ENCODE peak calls at places on chromosomes 7 and 10, in five cellular contexts. Y is H1, X is K562, D is HepG2, N is GM12878. C is an unnamed sample.

GRCh38 chr7:326845-327304 is 36.9 kb downstream of the FOXL3 start:
- DNase-seq in D (peak; percentile 79), N (no peak), Y (no peak), X (no peak), C (no peak)

GRCh38 chr10:119252051-119252465 is 44.7 kb downstream of the GRK5 start:
- DNase-seq in N (no peak), D (peak; percentile 75), X (peak; percentile 42), Y (no peak), C (no peak)

GRCh38 chr7:30925117-30925516 is 13.5 kb downstream of the AQP1 start:
- DNase-seq in N (no peak), X (no peak), Y (no peak), D (no peak), C (no peak)

GRCh38 chr7:50125766-50126165 is 32.7 kb upstream of the ZPBP start:
- DNase-seq in X (no peak), D (no peak), N (no peak), Y (no peak), C (no peak)

GRCh38 chr7:78197447-78197846 is 398.9 kb downstream of the PHTF2 start:
- DNase-seq in X (no peak), N (no peak), D (no peak), Y (no peak), C (no peak)

GRCh38 chr7:47520408-47520807 is 61.5 kb downstream of the TNS3 start:
- DNase-seq in N (no peak), Y (no peak), X (no peak), D (peak; percentile 39), C (no peak)

GRCh38 chr7:94655562-94655883 is 410 bp downstream of the SGCE start:
- DNase-seq in X (no peak), N (no peak), D (no peak), Y (no peak), C (peak; percentile 56)

GRCh38 chr10:3090914-3091313 is 23.6 kb downstream of the PFKP start:
- DNase-seq in X (no peak), Y (no peak), N (no peak), D (peak; percentile 17), C (no peak)

GRCh38 chr7:80155374-80155773 is 20.7 kb downstream of the GNAI1 start:
- DNase-seq in Y (no peak), X (no peak), D (no peak), N (no peak), C (no peak)

GRCh38 chr10:68604441-68604840 is 44.3 kb downstream of the TET1 start:
- DNase-seq in N (no peak), Y (no peak), D (no peak), X (no peak), C (no peak)

GRCh38 chr10:99906470-99906869 is 103.3 kb downstream of the DNMBP start:
- DNase-seq in D (no peak), Y (no peak), N (no peak), X (peak; percentile 12), C (no peak)

GRCh38 chr10:97520978-97521761 is 22.4 kb downstream of the UBTD1 start:
- DNase-seq in N (no peak), Y (no peak), D (no peak), X (no peak), C (peak; percentile 33)

GRCh38 chr10:71161429-71161828 is 50.9 kb upstream of the UNC5B start:
- DNase-seq in N (no peak), Y (no peak), D (no peak), X (no peak), C (no peak)

GRCh38 chr7:44046321-44047061 is 2.0 kb downstream of the DBNL start:
- DNase-seq in Y (no peak), D (no peak), X (no peak), N (peak; percentile 76), C (no peak)

GRCh38 chr7:132755538-132756481 is 179.5 kb upstream of the PLXNA4 start:
- DNase-seq in Y (no peak), N (no peak), X (no peak), D (no peak), C (no peak)

GRCh38 chr10:30870926-30871325 is 160.7 kb downstream of the ZNF438 start:
- DNase-seq in X (no peak), Y (no peak), D (no peak), N (no peak), C (no peak)

GRCh38 chr10:3825244-3825643 is 40.2 kb upstream of the KLF6 start:
- DNase-seq in D (peak; percentile 77), N (no peak), X (no peak), Y (no peak), C (no peak)

GRCh38 chr7:50491943-50492342 is 41.8 kb upstream of the FIGNL1 start:
- DNase-seq in Y (no peak), X (no peak), D (no peak), N (no peak), C (no peak)

GRCh38 chr7:1368682-1369571 is 90.3 kb downstream of the MICALL2 start:
- DNase-seq in X (peak; percentile 100), N (no peak), D (peak; percentile 10), Y (peak; percentile 81), C (peak; percentile 97)

GRCh38 chr10:80540136-80540535 is 2.4 kb downstream of the SH2D4B start:
- DNase-seq in D (no peak), N (no peak), Y (no peak), X (no peak), C (no peak)

GRCh38 chr7:12715372-12716133 is 28.1 kb downstream of the ARL4A start:
- DNase-seq in N (no peak), D (peak; percentile 86), Y (peak; percentile 70), X (peak; percentile 74), C (peak; percentile 26)

GRCh38 chr10:28587270-28587969 is 54.5 kb downstream of the WAC start:
- DNase-seq in X (no peak), D (no peak), N (no peak), Y (no peak), C (no peak)

GRCh38 chr10:17219024-17219423 is 9.0 kb upstream of the VIM start:
- DNase-seq in N (no peak), Y (no peak), X (no peak), D (no peak), C (no peak)

GRCh38 chr7:95330194-95331003 is 6.1 kb upstream of the PON1 start:
- DNase-seq in D (no peak), X (no peak), Y (no peak), N (peak; percentile 33), C (no peak)

GRCh38 chr10:122044713-122045112 is 55.8 kb downstream of the TACC2 start:
- DNase-seq in X (no peak), N (no peak), Y (no peak), D (no peak), C (no peak)

GRCh38 chr7:129947701-129948100 is 5.1 kb downstream of the UBE2H start:
- DNase-seq in N (no peak), X (no peak), D (no peak), Y (no peak), C (no peak)

GRCh38 chr7:129536323-129536722 is 34.0 kb downstream of the SMKR1 start:
- DNase-seq in Y (no peak), N (no peak), X (no peak), D (no peak), C (no peak)

GRCh38 chr7:19572566-19572965 is 136.3 kb downstream of the POLR1F start:
- DNase-seq in Y (no peak), D (no peak), N (no peak), X (no peak), C (no peak)
- TF ChIP-seq ATF2 in Y (no peak), D (no peak), N (no peak), X (no peak), C (no peak)

GRCh38 chr10:124949543-124949942 is 7.6 kb downstream of the ZRANB1 start:
- DNase-seq in X (peak; percentile 1), D (peak; percentile 9), N (no peak), Y (no peak), C (no peak)
- TF ChIP-seq CREB1 in X (no peak), D (no peak), N (no peak), Y (no peak), C (no peak)

GRCh38 chr10:72953687-72954086 is 919 bp downstream of the PLA2G12B start:
- DNase-seq in D (peak; percentile 21), N (no peak), X (no peak), Y (no peak), C (peak; percentile 46)
- TF ChIP-seq MAX in D (peak; percentile 54), N (no peak), X (no peak), Y (peak; percentile 74), C (no peak)

GRCh38 chr10:79347226-79347893 is at the start of gene PPIF:
- DNase-seq in X (peak; percentile 95), N (peak; percentile 65), D (peak; percentile 79), Y (peak; percentile 64), C (peak; percentile 96)

GRCh38 chr10:79349072-79349491 is 1.8 kb downstream of the PPIF start:
- DNase-seq in D (no peak), X (no peak), N (no peak), Y (no peak), C (no peak)

GRCh38 chr10:79346388-79347225 is 662 bp upstream of the PPIF start:
- DNase-seq in Y (no peak), X (no peak), N (no peak), D (no peak), C (peak; percentile 34)

GRCh38 chr10:79348640-79348988 is 1.3 kb downstream of the PPIF start:
- DNase-seq in Y (no peak), D (no peak), N (no peak), X (peak; percentile 35), C (no peak)

DNA sequence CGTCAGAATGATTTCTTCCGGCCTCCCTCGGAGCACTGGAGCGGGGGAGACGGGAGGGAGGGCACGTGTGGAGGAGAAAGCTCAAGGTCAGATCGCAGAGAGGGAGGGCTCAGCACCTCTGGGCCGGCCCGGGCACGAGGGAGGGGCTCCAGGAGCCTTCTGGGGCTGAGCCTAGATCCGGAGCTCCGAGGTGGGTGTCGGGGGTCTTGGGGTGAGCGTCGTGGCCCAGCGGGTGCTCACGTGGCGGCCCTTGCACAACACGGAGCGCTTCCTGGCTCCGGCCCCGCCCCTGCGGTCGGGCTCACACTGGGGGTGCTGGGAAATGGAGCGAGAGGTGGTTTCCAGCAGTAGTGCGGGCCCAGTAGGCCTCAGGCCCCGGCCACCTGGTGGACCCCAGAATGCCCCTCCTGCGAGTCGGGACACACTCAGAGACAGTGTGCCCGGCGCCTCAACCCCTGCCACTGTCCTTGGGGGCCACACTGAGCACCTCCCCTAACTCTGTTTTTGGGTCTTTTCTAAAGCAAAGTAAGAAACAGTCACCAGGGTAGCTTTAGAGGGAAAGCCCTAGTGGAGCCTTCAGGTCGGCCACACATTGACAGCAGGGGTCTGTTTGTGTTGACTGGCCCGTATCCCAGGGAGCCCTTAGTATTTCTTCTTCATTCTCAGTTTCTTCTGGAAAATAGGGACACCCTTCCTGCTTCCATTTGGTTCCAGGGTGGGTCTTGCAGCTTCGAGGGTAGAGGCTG is 798 bp downstream of the PPIF start:
- DNase-seq in Y (no peak), D (peak; percentile 45), X (peak; percentile 87), N (no peak), C (peak; percentile 46)
- TF ChIP-seq ATF2 in Y (no peak), D (no peak), X (no peak), N (no peak), C (no peak)

DNA sequence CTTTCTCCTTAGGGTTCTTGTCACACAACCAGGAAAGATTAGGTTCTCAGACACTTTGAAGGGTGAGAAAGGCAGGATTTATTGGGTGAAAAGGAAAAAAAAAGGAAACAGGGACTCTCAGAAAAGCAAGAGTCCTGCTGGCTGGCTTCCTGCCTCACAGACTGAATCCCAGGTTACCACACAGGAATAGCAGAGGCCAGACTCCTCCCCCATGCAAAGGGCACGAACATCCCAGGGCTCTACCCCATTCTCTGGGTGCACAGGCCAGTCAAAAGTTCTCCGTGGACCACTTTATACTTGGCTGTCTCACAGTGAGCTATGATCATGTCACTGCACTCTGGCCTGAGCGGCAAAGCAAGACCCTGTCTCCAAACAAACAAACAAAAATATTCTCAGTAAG is 42.6 kb downstream of the HOXA1 start:
- DNase-seq in N (no peak), X (no peak), D (no peak), Y (no peak), C (no peak)
- TF ChIP-seq CREB1 in N (no peak), X (no peak), D (no peak), Y (no peak), C (no peak)